ENCODE peak calls at places on chromosomes 11 and 22, in six cellular contexts. O is aorta; W is CD8-positive, alpha-beta T cell; D is upper lobe of right lung; A is heart right ventricle; G is IMR-90. H is an unnamed sample.

GRCh38 chr11:9753031-9753430 is 89.2 kb downstream of the SWAP70 start:
- DNase-seq in O (no peak), W (no peak), D (no peak), A (no peak), G (peak; percentile 83), H (peak; percentile 57)

GRCh38 chr22:46069518-46070214 is 80.7 kb upstream of the PPARA start:
- DNase-seq in O (peak; percentile 94), W (peak; percentile 43), D (peak; percentile 94), A (no peak), G (peak; percentile 91), H (peak; percentile 94)

GRCh38 chr11:28107331-28107725 is 628 bp downstream of the KIF18A start:
- DNase-seq in O (no peak), W (peak; percentile 22), D (no peak), A (no peak), G (peak; percentile 37), H (no peak)

GRCh38 chr11:95727630-95728029 is 62.0 kb downstream of the FAM76B start:
- DNase-seq in O (no peak), W (no peak), D (no peak), A (no peak), G (no peak), H (no peak)

GRCh38 chr11:25547293-25547692 is 784.6 kb upstream of the ANO3 start:
- DNase-seq in O (no peak), W (no peak), D (no peak), A (no peak), G (no peak), H (no peak)

GRCh38 chr11:124108158-124108557 is 7.1 kb upstream of the VWA5A start:
- DNase-seq in O (no peak), W (no peak), D (no peak), A (no peak), G (peak; percentile 15), H (peak; percentile 60)

GRCh38 chr11:15128621-15129020 is 13.9 kb downstream of the INSC start:
- DNase-seq in O (no peak), W (no peak), D (no peak), A (no peak), G (no peak), H (no peak)

GRCh38 chr11:24132471-24132870 is 364.4 kb upstream of the LUZP2 start:
- DNase-seq in O (no peak), W (no peak), D (no peak), A (no peak), G (no peak), H (no peak)

GRCh38 chr22:29157759-29158535 is 47.7 kb upstream of the EMID1 start:
- DNase-seq in O (no peak), W (no peak), D (peak; percentile 37), A (no peak), G (no peak), H (no peak)

GRCh38 chr11:5689551-5689983 is at the start of gene TRIM22:
- DNase-seq in O (no peak), W (peak; percentile 41), D (peak; percentile 69), A (no peak), G (peak; percentile 71), H (peak; percentile 80)

GRCh38 chr11:17972987-17973386 is 39.9 kb downstream of the SERGEF start:
- DNase-seq in O (peak; percentile 76), W (no peak), D (no peak), A (peak; percentile 23), G (peak; percentile 93), H (peak; percentile 86)

GRCh38 chr11:126834573-126834972 is 166.0 kb downstream of the KIRREL3 start:
- DNase-seq in O (no peak), W (no peak), D (no peak), A (no peak), G (no peak), H (no peak)

GRCh38 chr11:74138021-74138420 is 32.8 kb downstream of the C2CD3 start:
- DNase-seq in O (no peak), W (no peak), D (no peak), A (no peak), G (peak; percentile 78), H (peak; percentile 18)

GRCh38 chr22:32322986-32323385 is 34.7 kb upstream of the RFPL3 start:
- DNase-seq in O (peak; percentile 30), W (no peak), D (peak; percentile 22), A (no peak), G (no peak), H (no peak)

GRCh38 chr22:35547993-35548761 is 7.5 kb downstream of the RASD2 start:
- DNase-seq in O (no peak), W (no peak), D (no peak), A (no peak), G (no peak), H (no peak)

GRCh38 chr11:72595292-72595684 is 78.9 kb downstream of the PDE2A start:
- DNase-seq in O (no peak), W (no peak), D (no peak), A (no peak), G (no peak), H (no peak)

GRCh38 chr11:11668293-11668692 is 46.5 kb upstream of the GALNT18 start:
- DNase-seq in O (no peak), W (no peak), D (no peak), A (no peak), G (no peak), H (no peak)

GRCh38 chr11:11416917-11417316 is 63.9 kb upstream of the CSNK2A3 start:
- DNase-seq in O (no peak), W (no peak), D (no peak), A (no peak), G (peak; percentile 65), H (peak; percentile 38)

GRCh38 chr11:34403431-34403830 is 35.3 kb upstream of the CAT start:
- DNase-seq in O (no peak), W (no peak), D (no peak), A (no peak), G (no peak), H (no peak)

GRCh38 chr22:20427945-20428417 is 9.6 kb downstream of the SCARF2 start:
- DNase-seq in O (peak; percentile 33), W (no peak), D (peak; percentile 16), A (no peak), G (no peak), H (no peak)

GRCh38 chr11:17410606-17411379 is 22.3 kb upstream of the KCNJ11 start:
- DNase-seq in O (peak; percentile 42), W (no peak), D (no peak), A (no peak), G (no peak), H (no peak)

GRCh38 chr11:88552377-88553029 is 215.0 kb upstream of the CTSC start:
- DNase-seq in O (peak; percentile 65), W (peak; percentile 34), D (peak; percentile 66), A (peak; percentile 14), G (peak; percentile 55), H (peak; percentile 66)

GRCh38 chr11:4211991-4212390 is 117.4 kb downstream of the RRM1 start:
- DNase-seq in O (no peak), W (no peak), D (no peak), A (no peak), G (no peak), H (no peak)
- H3K4me3 ChIP-seq in O (no peak overlapping the region), W (no peak overlapping the region), D (no peak overlapping the region), A (no peak overlapping the region), G (no peak overlapping the region), H (no peak overlapping the region)

GRCh38 chr11:47260366-47260765 is 2.6 kb downstream of the NR1H3 start:
- DNase-seq in O (peak; percentile 61), W (no peak), D (no peak), A (no peak), G (no peak), H (no peak)

GRCh38 chr11:47259178-47259977 is 1.6 kb downstream of the NR1H3 start:
- DNase-seq in O (peak; percentile 61), W (no peak), D (no peak), A (no peak), G (peak; percentile 30), H (peak; percentile 59)

GRCh38 chr11:47257518-47258316 is at the start of gene NR1H3:
- DNase-seq in O (peak; percentile 89), W (no peak), D (peak; percentile 92), A (peak; percentile 87), G (peak; percentile 66), H (peak; percentile 95)

GRCh38 chr11:47257178-47257517 is 648 bp upstream of the NR1H3 start:
- DNase-seq in O (no peak), W (no peak), D (no peak), A (no peak), G (no peak), H (no peak)

GRCh38 chr11:47258317-47258902 is 614 bp downstream of the NR1H3 start:
- DNase-seq in O (peak; percentile 57), W (no peak), D (no peak), A (no peak), G (no peak), H (no peak)
- H3K4me3 ChIP-seq in O (no peak overlapping the region), W (no peak overlapping the region), D (peak overlapping the region; percentile 50), A (peak overlapping the region; percentile 48), G (no peak overlapping the region), H (peak overlapping the region; percentile 57)

GRCh38 chr11:111417766-111418435 is 38.8 kb upstream of the POU2AF1 start:
- DNase-seq in O (no peak), W (no peak), D (no peak), A (peak; percentile 26), G (peak; percentile 99), H (peak; percentile 55)
- H3K4me3 ChIP-seq in O (no peak overlapping the region), W (no peak overlapping the region), D (no peak overlapping the region), A (no peak overlapping the region), G (no peak overlapping the region), H (no peak overlapping the region)

DNA sequence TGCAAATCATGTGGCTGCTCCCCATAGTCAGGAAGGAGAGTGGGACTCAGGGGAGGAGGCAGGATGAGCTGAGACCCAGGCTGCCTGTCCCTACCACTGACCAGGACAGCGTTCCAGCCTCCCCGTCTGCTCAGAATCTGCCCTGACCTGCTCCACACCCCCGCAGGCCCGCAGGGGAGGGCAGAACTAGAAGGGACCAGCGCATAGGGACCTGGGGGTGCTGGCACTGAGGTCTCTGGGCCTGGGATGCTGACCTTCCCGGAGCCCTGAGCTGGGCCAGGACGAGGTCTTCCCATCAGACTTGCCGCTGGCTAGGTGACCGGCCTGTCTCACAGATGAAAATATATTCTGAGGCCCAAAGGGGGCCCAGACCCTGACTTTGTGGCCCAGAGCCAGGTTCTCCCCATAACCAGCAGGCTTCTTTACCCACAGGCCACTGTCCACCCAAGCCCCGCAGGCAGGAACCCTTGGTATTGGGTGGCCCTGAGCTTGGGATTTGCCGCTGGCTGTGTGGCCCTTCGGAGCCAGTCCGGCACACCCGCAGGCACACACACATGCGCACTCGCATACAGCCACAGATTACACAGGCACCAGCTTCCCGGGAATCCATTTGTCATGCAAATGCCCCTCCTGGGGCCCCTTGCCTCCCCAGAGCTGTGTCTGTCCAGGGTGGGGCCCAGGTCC is 13.8 kb upstream of the PIM3 start:
- DNase-seq in O (no peak), W (no peak), D (no peak), A (no peak), G (no peak), H (no peak)
- H3K4me3 ChIP-seq in O (no peak overlapping the region), W (no peak overlapping the region), D (peak overlapping the region; percentile 49), A (no peak overlapping the region), G (no peak overlapping the region), H (no peak overlapping the region)

DNA sequence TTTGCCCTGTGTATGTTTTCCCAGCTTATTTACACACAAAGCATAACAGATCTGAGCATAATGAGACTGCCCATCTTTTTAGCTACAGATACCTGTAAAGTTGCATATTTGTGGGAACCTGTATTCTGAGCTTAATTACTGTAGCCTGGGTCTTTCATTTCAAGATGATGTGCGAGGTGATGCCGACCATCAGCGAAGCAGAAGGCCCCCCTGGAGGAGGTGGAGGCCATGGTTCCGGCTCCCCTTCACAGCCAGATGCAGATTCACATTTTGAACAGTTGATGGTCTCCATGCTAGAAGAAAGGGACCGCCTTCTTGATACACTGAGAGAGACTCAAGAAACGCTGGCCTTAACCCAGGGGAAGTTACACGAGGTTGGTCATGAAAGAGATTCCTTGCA is 1.5 kb downstream of the PPFIA1 start:
- DNase-seq in O (peak; percentile 40), W (no peak), D (no peak), A (no peak), G (no peak), H (no peak)
- H3K4me3 ChIP-seq in O (no peak overlapping the region), W (no peak overlapping the region), D (peak overlapping the region; percentile 93), A (peak overlapping the region; percentile 72), G (no peak overlapping the region), H (peak overlapping the region; percentile 81)

H was measured in fibroblast of pulmonary artery.